ENCODE peak calls at places on chromosomes 12 and 14, in six cellular contexts. G is kidney tubule cell, M is Caco-2, N is T-cell, T is natural killer cell, U is NCI-H1092 treated with DMSO at 0.1 percent for 48 hours. F is an unnamed sample.

GRCh38 chr14:99260652-99261551 is 11.1 kb downstream of the BCL11B start:
- DNase-seq in T (peak), N (peak), M (no peak), G (no peak), U (no peak), F (peak)

GRCh38 chr12:91741932-91742331 is 403.7 kb downstream of the BTG1 start:
- DNase-seq in G (no peak), T (no peak), U (no peak), N (no peak), M (no peak), F (no peak)

GRCh38 chr14:71554959-71555612 is 377.1 kb upstream of the RGS6 start:
- DNase-seq in G (no peak), M (no peak), U (no peak), T (no peak), N (no peak), F (peak)

GRCh38 chr14:91416744-91417133 is 881 bp downstream of the CCDC88C start:
- DNase-seq in N (no peak), M (no peak), U (no peak), T (no peak), G (peak), F (no peak)

GRCh38 chr12:69500631-69501030 is 30.4 kb downstream of the FRS2 start:
- DNase-seq in U (no peak), G (peak), N (no peak), M (no peak), T (no peak), F (no peak)

GRCh38 chr12:73342733-73343132 is 1070.6 kb downstream of the TRHDE start:
- DNase-seq in T (no peak), G (no peak), N (no peak), M (no peak), U (no peak), F (no peak)

GRCh38 chr12:78864483-78865296 is at the start of gene SYT1:
- DNase-seq in M (peak), T (no peak), N (no peak), G (peak), U (peak), F (no peak)

GRCh38 chr12:29782821-29783772 is 645 bp downstream of the TMTC1 start:
- DNase-seq in N (no peak), U (peak), T (no peak), M (no peak), G (peak), F (no peak)

GRCh38 chr14:52703225-52703624 is 3.8 kb upstream of the PSMC6 start:
- DNase-seq in N (no peak), T (no peak), U (no peak), G (peak), M (no peak), F (no peak)

GRCh38 chr14:89121961-89122675 is 294.9 kb downstream of the FOXN3 start:
- DNase-seq in G (no peak), U (peak), N (no peak), M (no peak), T (no peak), F (no peak)

GRCh38 chr12:12282761-12283160 is 15.9 kb upstream of the LRP6 start:
- DNase-seq in G (peak), T (no peak), M (no peak), U (no peak), N (no peak), F (no peak)

GRCh38 chr12:64903738-64904137 is 79.3 kb downstream of the TBC1D30 start:
- DNase-seq in N (no peak), M (no peak), U (no peak), T (no peak), G (no peak), F (no peak)

GRCh38 chr14:79825046-79825521 is 386.2 kb downstream of the DIO2 start:
- DNase-seq in T (no peak), N (no peak), U (no peak), M (no peak), G (peak), F (no peak)

GRCh38 chr12:6620137-6620884 is 13.1 kb upstream of the CHD4 start:
- DNase-seq in N (no peak), M (no peak), U (no peak), T (no peak), G (peak), F (peak)

GRCh38 chr14:68655961-68656360 is 136.9 kb downstream of the ZFP36L1 start:
- DNase-seq in T (no peak), G (peak), N (no peak), M (peak), U (peak), F (no peak)

GRCh38 chr12:27969901-27970390 is 2.6 kb downstream of the PTHLH start:
- DNase-seq in N (no peak), T (no peak), U (no peak), M (peak), G (peak), F (no peak)

GRCh38 chr12:109939504-109939903 is 39.4 kb downstream of the TCHP start:
- DNase-seq in T (no peak), G (no peak), U (no peak), M (no peak), N (no peak), F (no peak)

GRCh38 chr12:115213538-115213961 is 529.6 kb upstream of the TBX3 start:
- DNase-seq in U (no peak), T (no peak), M (no peak), N (no peak), G (no peak), F (no peak)

GRCh38 chr12:13203028-13203922 is 6.7 kb downstream of the EMP1 start:
- DNase-seq in T (no peak), G (no peak), U (no peak), M (peak), N (no peak), F (no peak)

GRCh38 chr12:25557830-25558436 is 4.8 kb upstream of the LMNTD1 start:
- DNase-seq in G (peak), M (peak), U (no peak), T (no peak), N (no peak), F (no peak)

GRCh38 chr12:64672925-64673409 is 62.7 kb downstream of the RASSF3 start:
- DNase-seq in N (peak), T (no peak), M (no peak), G (peak), U (peak), F (no peak)

GRCh38 chr14:68739701-68740100 is 53.2 kb downstream of the ZFP36L1 start:
- DNase-seq in T (no peak), U (no peak), N (no peak), G (no peak), M (no peak), F (no peak)

GRCh38 chr12:1213205-1213604 is 222.2 kb downstream of the ERC1 start:
- DNase-seq in M (no peak), N (no peak), U (no peak), G (no peak), T (no peak), F (no peak)

GRCh38 chr12:65632131-65632855 is 192.0 kb upstream of the HMGA2 start:
- DNase-seq in U (no peak), G (no peak), M (no peak), N (no peak), T (no peak), F (no peak)

F was measured in activated T-helper 2 cell treated with anti-CD3 and anti-CD28 coated beads, Interferon-gamma antibody, Interleukin-2, Interleukin-4, amounts not matched to agents 10 μg/mL and 5 μg/mL and 100 μg/mL, durations not matched to agents 14 hours and 24 hours and 36 hours.